ENCODE peak calls at places on chromosomes 1 and 21, in ten cellular contexts. I is kidney epithelial cell, B is tibial nerve, G is ascending aorta, J is dorsolateral prefrontal cortex, C is cardiac muscle cell, T is pancreas, L is GM12865, W is HFF-Myc, P is astrocyte of the spinal cord. H is an unnamed sample.

GRCh38 chr1:113031060-113031933 is 41.7 kb upstream of the LRIG2 start:
- DNase-seq in B (no peak), J (no peak), I (no peak), T (no peak), C (no peak), W (no peak), P (no peak), L (peak), G (no peak), H (no peak)

GRCh38 chr1:157403203-157403602 is 149.1 kb downstream of the FCRL5 start:
- DNase-seq in P (peak), L (peak), B (no peak), I (no peak), G (no peak), T (no peak), W (no peak), J (no peak), C (no peak), H (no peak)

GRCh38 chr1:35845766-35846165 is 37.2 kb upstream of the AGO1 start:
- DNase-seq in T (no peak), L (no peak), I (no peak), B (no peak), G (no peak), W (no peak), C (no peak), J (no peak), P (no peak), H (no peak)

GRCh38 chr1:16888806-16889178 is 7.0 kb upstream of the RNU1-2 start:
- DNase-seq in W (no peak), I (no peak), L (no peak), T (no peak), G (peak), C (no peak), J (peak), B (no peak), P (peak), H (no peak)

GRCh38 chr1:159916240-159917051 is 8.9 kb downstream of the TAGLN2 start:
- DNase-seq in L (no peak), J (no peak), I (no peak), G (no peak), C (no peak), T (peak), W (no peak), B (no peak), P (peak), H (peak)

GRCh38 chr1:42385283-42385682 is 4.7 kb downstream of the RIMKLA start:
- DNase-seq in P (peak), B (no peak), G (no peak), I (no peak), J (no peak), T (no peak), C (no peak), L (no peak), W (peak), H (peak)

GRCh38 chr1:162166934-162167615 is 97.6 kb downstream of the NOS1AP start:
- DNase-seq in J (no peak), W (no peak), B (no peak), G (no peak), L (no peak), P (peak), I (no peak), T (no peak), C (no peak), H (no peak)

GRCh38 chr21:31490471-31490870 is 146.4 kb upstream of the TIAM1 start:
- DNase-seq in G (no peak), T (no peak), W (no peak), L (no peak), C (no peak), I (no peak), P (no peak), B (no peak), J (no peak), H (no peak)

GRCh38 chr1:168687796-168688195 is 41.2 kb downstream of the DPT start:
- DNase-seq in J (no peak), T (no peak), L (no peak), I (no peak), P (no peak), C (peak), W (no peak), B (no peak), G (no peak), H (no peak)

GRCh38 chr1:21816602-21817302 is 4.7 kb downstream of the LDLRAD2 start:
- DNase-seq in G (no peak), B (no peak), P (peak), I (peak), W (no peak), C (no peak), T (no peak), J (no peak), L (no peak), H (peak)

GRCh38 chr1:99737016-99737415 is 29.4 kb downstream of the FRRS1 start:
- DNase-seq in P (peak), T (no peak), I (peak), L (peak), J (no peak), B (peak), G (no peak), C (peak), W (peak), H (peak)

GRCh38 chr1:27561126-27561899 is 42.6 kb downstream of the AHDC1 start:
- DNase-seq in P (peak), I (no peak), L (no peak), C (no peak), G (no peak), J (no peak), T (no peak), W (no peak), B (no peak), H (no peak)
- TF ChIP-seq CTCF in P (no peak), I (no peak), L (no peak), C (no peak), G (no peak), J (no peak), T (no peak), W (no peak), B (no peak), H (no peak)

DNA sequence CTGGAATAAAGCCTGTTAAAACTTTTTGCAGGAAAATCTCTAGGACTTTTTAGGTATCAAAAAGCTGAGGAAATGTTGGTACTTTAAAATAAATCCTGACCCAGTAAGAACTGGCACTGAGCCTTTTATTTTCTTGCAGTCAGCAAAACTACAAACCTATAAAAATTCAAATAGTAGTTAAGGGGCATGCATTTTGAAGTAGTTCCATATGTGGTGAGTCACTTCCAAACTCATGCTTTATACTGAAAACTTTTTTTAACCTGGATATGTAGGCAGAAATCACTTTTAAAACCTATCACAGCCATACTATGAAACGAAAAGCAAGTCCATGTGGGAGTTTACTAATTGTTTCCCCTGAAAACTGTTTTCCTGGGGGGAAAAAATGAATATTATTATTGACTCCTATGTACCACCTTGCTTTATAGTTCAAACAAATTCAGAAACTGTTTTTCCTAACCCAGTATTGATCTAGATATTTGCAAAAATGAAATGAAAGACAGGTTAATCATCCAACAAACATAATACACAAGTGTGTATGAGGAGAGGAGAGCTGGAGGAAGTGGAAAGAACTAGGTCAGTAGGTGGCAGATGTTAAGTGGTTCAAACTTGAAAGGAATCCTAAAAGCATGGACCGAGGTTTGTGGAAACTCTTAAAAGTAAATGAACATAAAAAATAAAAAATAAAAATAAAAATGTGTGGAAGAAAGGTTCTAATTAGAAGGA is 30.5 kb downstream of the NRIP1 start:
- DNase-seq in C (peak), P (peak), B (no peak), T (no peak), W (peak), L (no peak), G (no peak), I (no peak), J (no peak), H (no peak)
- H3K4me3 ChIP-seq in C (no peak), P (no peak), B (no peak), T (no peak), W (peak), L (no peak), G (no peak), I (no peak), J (no peak), H (peak)

GRCh38 chr1:19156676-19157075 is 53.4 kb downstream of the UBR4 start:
- DNase-seq in C (no peak), J (no peak), G (no peak), B (peak), P (peak), L (no peak), W (no peak), I (no peak), T (no peak), H (no peak)

GRCh38 chr1:19151537-19151936 is 58.5 kb downstream of the UBR4 start:
- DNase-seq in P (no peak), I (no peak), C (no peak), L (no peak), J (no peak), G (no peak), B (no peak), T (no peak), W (no peak), H (no peak)

GRCh38 chr1:19154876-19155275 is 55.2 kb downstream of the UBR4 start:
- DNase-seq in T (no peak), L (no peak), G (no peak), P (no peak), B (no peak), I (no peak), C (no peak), W (no peak), J (no peak), H (no peak)

GRCh38 chr1:19149736-19150135 is 60.3 kb downstream of the UBR4 start:
- DNase-seq in L (no peak), G (no peak), I (no peak), B (no peak), T (no peak), J (no peak), W (no peak), P (no peak), C (no peak), H (no peak)

DNA sequence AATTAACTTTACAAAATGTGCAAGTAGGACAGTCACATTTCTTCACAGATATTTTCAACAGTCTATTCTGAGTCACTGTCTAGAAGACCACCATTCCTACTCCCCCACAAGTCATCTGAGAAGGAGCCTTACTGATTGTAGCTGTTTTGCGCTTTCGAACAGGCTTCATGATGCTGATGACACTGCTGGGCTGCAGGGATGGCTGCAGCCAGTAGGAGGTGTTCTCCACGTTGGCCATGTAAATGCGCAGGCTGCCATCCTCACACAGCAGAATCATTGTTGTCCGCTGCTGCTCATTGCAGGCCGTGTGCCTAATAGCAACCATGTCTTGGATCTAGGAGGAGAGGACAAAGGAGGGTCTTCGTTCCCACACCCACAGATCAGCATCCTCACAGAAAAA is 56.9 kb downstream of the UBR4 start:
- DNase-seq in I (no peak), L (no peak), W (no peak), C (no peak), J (no peak), G (no peak), B (no peak), P (no peak), T (no peak), H (no peak)
- TF ChIP-seq CTCF in I (no peak), L (no peak), W (peak), C (no peak), J (no peak), G (no peak), B (no peak), P (peak), T (no peak), H (no peak)

GRCh38 chr1:46533179-46533864 is 18.1 kb downstream of the KNCN start:
- DNase-seq in P (no peak), C (peak), I (no peak), B (no peak), L (peak), T (no peak), W (no peak), J (peak), G (no peak), H (no peak)
- H3K4me3 ChIP-seq in P (no peak), C (peak), I (peak), B (peak), L (no peak), T (peak), W (no peak), J (peak), G (peak), H (peak)

H was measured in AG04449.